ENCODE peak calls at places on chromosomes 13 and 19, in nine cellular contexts. R is neural progenitor cell; U is RWPE1; Z is T-helper 17 cell; N is left ventricle myocardium inferior; P is RPMI8226; B is Calu3; Y is heart left ventricle; V is activated CD8-positive, alpha-beta memory T cell treated with anti-CD3 and anti-CD28 coated beads, Interleukin-2, amount 50 U/mL, for 4 hours. O is an unnamed sample.

GRCh38 chr13:52405767-52406494 is at the start of gene THSD1:
- DNase-seq in Y (peak), R (peak), V (peak), P (peak), Z (peak), U (peak), B (peak), N (peak), O (peak)

GRCh38 chr13:90896022-90896421 is 451.5 kb upstream of the MIR17HG start:
- DNase-seq in Z (no peak), P (no peak), Y (no peak), N (no peak), B (no peak), R (no peak), U (no peak), V (no peak), O (no peak)

GRCh38 chr19:14544977-14545715 is 15.8 kb downstream of the TECR start:
- DNase-seq in Y (peak), Z (no peak), V (no peak), N (peak), P (no peak), R (no peak), B (no peak), U (no peak), O (no peak)

GRCh38 chr13:100529666-100530065 is 58.9 kb downstream of the GGACT start:
- DNase-seq in Y (no peak), U (no peak), B (no peak), R (no peak), Z (no peak), V (no peak), P (no peak), N (no peak), O (no peak)

GRCh38 chr19:47068876-47069406 is 20.5 kb upstream of the TMEM160 start:
- DNase-seq in Z (no peak), Y (no peak), V (no peak), P (no peak), R (no peak), U (no peak), B (no peak), N (no peak), O (no peak)

GRCh38 chr13:26202365-26202972 is 19.6 kb downstream of the RNF6 start:
- DNase-seq in U (no peak), Z (no peak), V (no peak), B (no peak), Y (no peak), N (no peak), P (no peak), R (no peak), O (no peak)

GRCh38 chr19:50817941-50818858 is 5.4 kb downstream of the KLK1 start:
- DNase-seq in Y (peak), V (no peak), B (peak), U (no peak), N (peak), R (peak), Z (peak), P (peak), O (no peak)

GRCh38 chr19:19094513-19094912 is 30.7 kb downstream of the SLC25A42 start:
- DNase-seq in U (no peak), Y (no peak), Z (no peak), N (no peak), V (no peak), P (no peak), R (no peak), B (no peak), O (no peak)

GRCh38 chr19:18904334-18905057 is 8.5 kb upstream of the CERS1 start:
- DNase-seq in P (no peak), V (no peak), R (no peak), U (no peak), N (no peak), B (no peak), Z (no peak), Y (no peak), O (no peak)

GRCh38 chr19:39970424-39970673 is 616 bp upstream of the PSMC4 start:
- DNase-seq in U (peak), Z (no peak), V (no peak), R (no peak), N (no peak), Y (no peak), B (no peak), P (no peak), O (peak)

GRCh38 chr19:9178901-9179300 is at the start of gene OR7D2:
- DNase-seq in U (no peak), P (no peak), B (no peak), R (no peak), Z (no peak), V (no peak), Y (no peak), N (no peak), O (peak)

GRCh38 chr13:106110241-106110855 is 425.1 kb downstream of the EFNB2 start:
- DNase-seq in Z (no peak), U (no peak), B (no peak), R (peak), N (no peak), Y (no peak), P (no peak), V (no peak), O (peak)

GRCh38 chr19:1355258-1355973 is 28.3 kb upstream of the NDUFS7 start:
- DNase-seq in P (no peak), B (no peak), Y (no peak), U (no peak), N (no peak), R (peak), V (no peak), Z (no peak), O (no peak)